ENCODE peak calls at places on chromosomes 16 and 17, in ten cellular contexts. One of them, this sample, is unnamed.

GRCh38 chr17:82956726-82957468 is 117.1 kb upstream of the ZNF750 start:
- DNase-seq in tibial nerve: no peak
- DNase-seq in thyroid gland: no peak
- DNase-seq in cardiac muscle cell: no peak
- DNase-seq in left lung: no peak
- DNase-seq in suprapubic skin: peak; percentile 66
- DNase-seq in thoracic aorta: no peak
- DNase-seq in H1: no peak
- DNase-seq in CD8-positive, alpha-beta T cell: peak; percentile 0
- DNase-seq in esophagus squamous epithelium: no peak
- DNase-seq in this sample: peak; percentile 15

GRCh38 chr16:11632455-11632921 is 35.8 kb upstream of the SNN start:
- DNase-seq in thoracic aorta: no peak
- DNase-seq in cardiac muscle cell: peak; percentile 93
- DNase-seq in thyroid gland: no peak
- DNase-seq in esophagus squamous epithelium: no peak
- DNase-seq in CD8-positive, alpha-beta T cell: no peak
- DNase-seq in left lung: no peak
- DNase-seq in H1: no peak
- DNase-seq in tibial nerve: peak; percentile 59
- DNase-seq in suprapubic skin: no peak
- DNase-seq in this sample: no peak

GRCh38 chr17:80758793-80759673 is 214.4 kb downstream of the RPTOR start:
- DNase-seq in thyroid gland: no peak
- DNase-seq in CD8-positive, alpha-beta T cell: peak; percentile 33
- DNase-seq in esophagus squamous epithelium: no peak
- DNase-seq in suprapubic skin: no peak
- DNase-seq in cardiac muscle cell: peak; percentile 23
- DNase-seq in tibial nerve: no peak
- DNase-seq in thoracic aorta: no peak
- DNase-seq in H1: no peak
- DNase-seq in left lung: no peak
- DNase-seq in this sample: no peak

GRCh38 chr16:4766875-4767628 is at the start of gene ZNF500:
- DNase-seq in H1: peak; percentile 100
- DNase-seq in cardiac muscle cell: peak; percentile 97
- DNase-seq in esophagus squamous epithelium: peak; percentile 81
- DNase-seq in CD8-positive, alpha-beta T cell: peak; percentile 98
- DNase-seq in tibial nerve: peak; percentile 99
- DNase-seq in suprapubic skin: peak; percentile 99
- DNase-seq in thoracic aorta: peak; percentile 91
- DNase-seq in thyroid gland: peak; percentile 99
- DNase-seq in left lung: peak; percentile 98
- DNase-seq in this sample: peak; percentile 98

GRCh38 chr16:88978608-88979346 is 1.8 kb upstream of the CBFA2T3 start:
- DNase-seq in H1: no peak
- DNase-seq in suprapubic skin: no peak
- DNase-seq in left lung: peak; percentile 72
- DNase-seq in tibial nerve: no peak
- DNase-seq in thyroid gland: no peak
- DNase-seq in cardiac muscle cell: no peak
- DNase-seq in thoracic aorta: no peak
- DNase-seq in CD8-positive, alpha-beta T cell: no peak
- DNase-seq in esophagus squamous epithelium: no peak
- DNase-seq in this sample: no peak

GRCh38 chr17:55722016-55722706 is 503 bp downstream of the TMEM100 start:
- DNase-seq in suprapubic skin: no peak
- DNase-seq in thoracic aorta: no peak
- DNase-seq in esophagus squamous epithelium: no peak
- DNase-seq in H1: no peak
- DNase-seq in tibial nerve: no peak
- DNase-seq in CD8-positive, alpha-beta T cell: no peak
- DNase-seq in left lung: no peak
- DNase-seq in cardiac muscle cell: no peak
- DNase-seq in thyroid gland: no peak
- DNase-seq in this sample: no peak

GRCh38 chr17:32396343-32396742 is 46.4 kb downstream of the ZNF207 start:
- DNase-seq in thyroid gland: no peak
- DNase-seq in esophagus squamous epithelium: no peak
- DNase-seq in tibial nerve: no peak
- DNase-seq in thoracic aorta: no peak
- DNase-seq in CD8-positive, alpha-beta T cell: no peak
- DNase-seq in H1: no peak
- DNase-seq in suprapubic skin: no peak
- DNase-seq in cardiac muscle cell: no peak
- DNase-seq in left lung: no peak
- DNase-seq in this sample: no peak

GRCh38 chr16:49623501-49624266 is 232.2 kb downstream of the ZNF423 start:
- DNase-seq in cardiac muscle cell: no peak
- DNase-seq in thoracic aorta: no peak
- DNase-seq in suprapubic skin: peak; percentile 65
- DNase-seq in H1: peak; percentile 24
- DNase-seq in tibial nerve: no peak
- DNase-seq in thyroid gland: no peak
- DNase-seq in esophagus squamous epithelium: no peak
- DNase-seq in CD8-positive, alpha-beta T cell: no peak
- DNase-seq in left lung: no peak
- DNase-seq in this sample: no peak

GRCh38 chr16:86239381-86239780 is 270.9 kb upstream of the FOXF1 start:
- DNase-seq in esophagus squamous epithelium: no peak
- DNase-seq in thoracic aorta: no peak
- DNase-seq in tibial nerve: no peak
- DNase-seq in thyroid gland: no peak
- DNase-seq in CD8-positive, alpha-beta T cell: no peak
- DNase-seq in H1: peak; percentile 35
- DNase-seq in cardiac muscle cell: no peak
- DNase-seq in suprapubic skin: peak; percentile 13
- DNase-seq in left lung: no peak
- DNase-seq in this sample: no peak

GRCh38 chr17:75447951-75448856 is 8.2 kb upstream of the TMEM94 start:
- DNase-seq in cardiac muscle cell: no peak
- DNase-seq in tibial nerve: no peak
- DNase-seq in H1: no peak
- DNase-seq in CD8-positive, alpha-beta T cell: no peak
- DNase-seq in suprapubic skin: no peak
- DNase-seq in esophagus squamous epithelium: no peak
- DNase-seq in thoracic aorta: no peak
- DNase-seq in thyroid gland: no peak
- DNase-seq in left lung: no peak
- DNase-seq in this sample: no peak
- H3K27ac ChIP-seq in cardiac muscle cell: no peak overlapping the region
- H3K27ac ChIP-seq in tibial nerve: no peak overlapping the region
- H3K27ac ChIP-seq in H1: no peak overlapping the region
- H3K27ac ChIP-seq in CD8-positive, alpha-beta T cell: no peak overlapping the region
- H3K27ac ChIP-seq in suprapubic skin: no peak overlapping the region
- H3K27ac ChIP-seq in esophagus squamous epithelium: no peak overlapping the region
- H3K27ac ChIP-seq in thoracic aorta: peak overlapping the region; percentile 43
- H3K27ac ChIP-seq in thyroid gland: no peak overlapping the region
- H3K27ac ChIP-seq in left lung: no peak overlapping the region
- H3K27ac ChIP-seq in this sample: no peak overlapping the region

GRCh38 chr16:29011112-29011511 is 26.3 kb downstream of the LAT start:
- DNase-seq in H1: peak; percentile 61
- DNase-seq in suprapubic skin: no peak
- DNase-seq in tibial nerve: no peak
- DNase-seq in CD8-positive, alpha-beta T cell: no peak
- DNase-seq in cardiac muscle cell: no peak
- DNase-seq in thoracic aorta: no peak
- DNase-seq in esophagus squamous epithelium: no peak
- DNase-seq in left lung: no peak
- DNase-seq in thyroid gland: no peak
- DNase-seq in this sample: peak; percentile 62
- TF ChIP-seq CTCF in H1: peak; percentile 63
- TF ChIP-seq CTCF in suprapubic skin: no peak
- TF ChIP-seq CTCF in tibial nerve: no peak
- TF ChIP-seq CTCF in CD8-positive, alpha-beta T cell: no peak
- TF ChIP-seq CTCF in cardiac muscle cell: no peak
- TF ChIP-seq CTCF in thoracic aorta: no peak
- TF ChIP-seq CTCF in esophagus squamous epithelium: no peak
- TF ChIP-seq CTCF in left lung: no peak
- TF ChIP-seq CTCF in thyroid gland: no peak
- TF ChIP-seq CTCF in this sample: peak; percentile 72

DNA sequence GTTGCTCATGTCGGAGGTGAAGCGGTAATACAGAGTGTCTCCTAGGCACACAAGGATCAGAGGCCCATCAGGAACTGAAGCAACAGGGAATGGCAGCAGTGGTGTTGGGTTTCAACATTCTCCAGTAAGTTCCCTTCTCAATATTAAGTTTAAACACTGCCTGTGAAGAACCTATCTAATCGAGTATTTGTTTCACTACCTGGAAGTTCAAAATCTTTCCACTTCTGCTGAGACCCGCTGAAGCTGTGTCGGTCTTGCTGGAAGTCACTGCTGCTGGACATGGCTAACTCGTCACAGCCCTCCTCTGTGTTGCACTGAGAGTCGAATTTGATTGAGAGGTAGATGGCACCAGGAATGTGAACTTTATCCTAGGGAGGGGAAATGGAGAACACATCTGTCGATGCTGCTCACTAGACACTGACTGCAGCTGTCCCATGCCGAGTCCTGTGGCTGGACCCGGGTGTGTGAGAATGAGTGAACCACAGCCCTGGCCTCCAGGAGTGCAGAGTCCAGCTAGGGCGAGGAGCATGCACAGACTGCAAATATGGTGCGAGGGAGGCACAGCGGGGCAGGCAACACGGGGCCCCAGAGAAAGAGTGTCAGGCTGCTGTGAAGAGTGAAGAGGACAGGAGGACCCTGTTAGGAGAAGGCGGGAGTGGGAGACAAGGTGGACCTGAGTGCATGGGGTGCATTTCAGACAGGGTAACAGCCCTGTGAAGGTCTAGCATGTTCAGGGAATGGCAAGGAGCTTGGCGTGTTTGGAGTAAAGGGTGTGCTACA is 50.1 kb upstream of the ATP2A3 start:
- DNase-seq in left lung: peak; percentile 47
- DNase-seq in thyroid gland: no peak
- DNase-seq in CD8-positive, alpha-beta T cell: no peak
- DNase-seq in suprapubic skin: no peak
- DNase-seq in tibial nerve: no peak
- DNase-seq in H1: no peak
- DNase-seq in esophagus squamous epithelium: no peak
- DNase-seq in thoracic aorta: no peak
- DNase-seq in cardiac muscle cell: no peak
- DNase-seq in this sample: no peak
- H3K36me3 ChIP-seq in left lung: peaks cover 100% of the 10 kb centered on the region
- H3K36me3 ChIP-seq in thyroid gland: peaks cover 74% of the 10 kb centered on the region
- H3K36me3 ChIP-seq in CD8-positive, alpha-beta T cell: peaks cover 44% of the 10 kb centered on the region
- H3K36me3 ChIP-seq in suprapubic skin: peaks cover 94% of the 10 kb centered on the region
- H3K36me3 ChIP-seq in tibial nerve: peaks cover 91% of the 10 kb centered on the region
- H3K36me3 ChIP-seq in H1: peaks cover 20% of the 10 kb centered on the region
- H3K36me3 ChIP-seq in esophagus squamous epithelium: peaks cover 100% of the 10 kb centered on the region
- H3K36me3 ChIP-seq in thoracic aorta: peaks cover 67% of the 10 kb centered on the region
- H3K36me3 ChIP-seq in cardiac muscle cell: peaks cover 20% of the 10 kb centered on the region
- H3K36me3 ChIP-seq in this sample: peaks cover 63% of the 10 kb centered on the region

GRCh38 chr16:1916654-1916990 is 1.6 kb downstream of the HS3ST6 start:
- DNase-seq in CD8-positive, alpha-beta T cell: no peak
- DNase-seq in H1: no peak
- DNase-seq in suprapubic skin: no peak
- DNase-seq in cardiac muscle cell: no peak
- DNase-seq in esophagus squamous epithelium: no peak
- DNase-seq in thyroid gland: no peak
- DNase-seq in tibial nerve: no peak
- DNase-seq in thoracic aorta: no peak
- DNase-seq in left lung: no peak
- DNase-seq in this sample: no peak

GRCh38 chr16:1918312-1918889 is at the start of gene HS3ST6:
- DNase-seq in thoracic aorta: no peak
- DNase-seq in cardiac muscle cell: no peak
- DNase-seq in CD8-positive, alpha-beta T cell: no peak
- DNase-seq in tibial nerve: no peak
- DNase-seq in left lung: no peak
- DNase-seq in thyroid gland: no peak
- DNase-seq in H1: no peak
- DNase-seq in suprapubic skin: no peak
- DNase-seq in esophagus squamous epithelium: no peak
- DNase-seq in this sample: no peak

GRCh38 chr16:1918890-1919679 is 870 bp upstream of the HS3ST6 start:
- DNase-seq in H1: no peak
- DNase-seq in suprapubic skin: no peak
- DNase-seq in esophagus squamous epithelium: no peak
- DNase-seq in left lung: no peak
- DNase-seq in cardiac muscle cell: no peak
- DNase-seq in CD8-positive, alpha-beta T cell: no peak
- DNase-seq in thyroid gland: no peak
- DNase-seq in thoracic aorta: no peak
- DNase-seq in tibial nerve: no peak
- DNase-seq in this sample: no peak

GRCh38 chr16:1917056-1917664 is 1.1 kb downstream of the HS3ST6 start:
- DNase-seq in cardiac muscle cell: no peak
- DNase-seq in CD8-positive, alpha-beta T cell: no peak
- DNase-seq in thoracic aorta: no peak
- DNase-seq in thyroid gland: peak; percentile 38
- DNase-seq in tibial nerve: no peak
- DNase-seq in suprapubic skin: no peak
- DNase-seq in H1: no peak
- DNase-seq in left lung: no peak
- DNase-seq in esophagus squamous epithelium: no peak
- DNase-seq in this sample: no peak

GRCh38 chr16:1917665-1918111 is 527 bp downstream of the HS3ST6 start:
- DNase-seq in esophagus squamous epithelium: no peak
- DNase-seq in CD8-positive, alpha-beta T cell: no peak
- DNase-seq in thyroid gland: no peak
- DNase-seq in tibial nerve: no peak
- DNase-seq in thoracic aorta: no peak
- DNase-seq in cardiac muscle cell: no peak
- DNase-seq in left lung: no peak
- DNase-seq in H1: no peak
- DNase-seq in suprapubic skin: no peak
- DNase-seq in this sample: no peak
- H3K27ac ChIP-seq in esophagus squamous epithelium: peak overlapping the region; percentile 55
- H3K27ac ChIP-seq in CD8-positive, alpha-beta T cell: no peak overlapping the region
- H3K27ac ChIP-seq in thyroid gland: no peak overlapping the region
- H3K27ac ChIP-seq in tibial nerve: no peak overlapping the region
- H3K27ac ChIP-seq in thoracic aorta: no peak overlapping the region
- H3K27ac ChIP-seq in cardiac muscle cell: no peak overlapping the region
- H3K27ac ChIP-seq in left lung: no peak overlapping the region
- H3K27ac ChIP-seq in H1: no peak overlapping the region
- H3K27ac ChIP-seq in suprapubic skin: peak overlapping the region; percentile 50
- H3K27ac ChIP-seq in this sample: no peak overlapping the region